ENCODE peak calls at places on chromosomes 13 and 19, in nine cellular contexts. U, W, S, Z, M, L, D, H and J are unnamed samples.

GRCh38 chr13:41837668-41838067 is 123.2 kb downstream of the VWA8 start:
- DNase-seq in S (no peak), W (no peak), Z (no peak), L (no peak), H (no peak), M (no peak), D (no peak), U (no peak), J (no peak)

GRCh38 chr19:12756150-12756883 is 4.7 kb downstream of the BEST2 start:
- DNase-seq in L (no peak), D (no peak), M (no peak), W (no peak), H (no peak), S (no peak), U (peak), Z (no peak), J (no peak)

GRCh38 chr19:19032420-19033175 is 719 bp downstream of the SUGP2 start:
- DNase-seq in M (peak), S (peak), W (peak), U (peak), Z (peak), H (peak), D (peak), L (peak), J (peak)

GRCh38 chr19:35174226-35174625 is 19.7 kb downstream of the FXYD5 start:
- DNase-seq in H (no peak), L (no peak), D (no peak), M (no peak), W (no peak), U (no peak), Z (no peak), S (no peak), J (no peak)

GRCh38 chr19:29668746-29669609 is 3.7 kb downstream of the PLEKHF1 start:
- DNase-seq in W (no peak), Z (no peak), L (no peak), U (peak), M (no peak), S (peak), D (no peak), H (no peak), J (no peak)

GRCh38 chr13:77233159-77233558 is 93.7 kb downstream of the MYCBP2 start:
- DNase-seq in H (no peak), W (no peak), L (no peak), Z (no peak), M (no peak), D (no peak), S (no peak), U (no peak), J (no peak)

GRCh38 chr19:6017576-6017975 is 39.6 kb upstream of the RANBP3 start:
- DNase-seq in L (no peak), H (no peak), Z (no peak), M (no peak), U (peak), W (no peak), S (no peak), D (no peak), J (no peak)

GRCh38 chr19:51094696-51095279 is 12.1 kb upstream of the KLK14 start:
- DNase-seq in H (peak), S (peak), Z (no peak), D (no peak), L (no peak), W (no peak), M (no peak), U (peak), J (peak)

GRCh38 chr13:90315061-90315460 is 1032.4 kb upstream of the MIR17HG start:
- DNase-seq in W (no peak), M (no peak), S (no peak), Z (no peak), H (no peak), D (no peak), U (no peak), L (no peak), J (no peak)

GRCh38 chr19:33804021-33804799 is 7.5 kb downstream of the KCTD15 start:
- DNase-seq in Z (no peak), H (no peak), D (no peak), S (peak), L (no peak), W (no peak), M (no peak), U (peak), J (peak)

GRCh38 chr13:104875008-104875762 is 1660.3 kb downstream of the EFNB2 start:
- DNase-seq in Z (no peak), L (no peak), W (no peak), U (no peak), D (no peak), M (no peak), H (no peak), S (no peak), J (no peak)

GRCh38 chr19:4976412-4977298 is 7.7 kb downstream of the KDM4B start:
- DNase-seq in Z (peak), W (no peak), H (peak), L (no peak), S (peak), M (peak), U (peak), D (peak), J (peak)

GRCh38 chr13:32881792-32882175 is 134.4 kb upstream of the KL start:
- DNase-seq in M (no peak), H (no peak), U (no peak), S (no peak), D (no peak), Z (no peak), L (no peak), W (no peak), J (no peak)

GRCh38 chr13:100235311-100235901 is 146.5 kb downstream of the PCCA start:
- DNase-seq in S (peak), U (peak), M (peak), Z (no peak), H (no peak), D (no peak), L (no peak), W (no peak), J (peak)

GRCh38 chr19:41957838-41958366 is 1.2 kb downstream of the RABAC1 start:
- DNase-seq in Z (peak), S (peak), M (peak), H (peak), U (peak), D (no peak), L (no peak), W (no peak), J (peak)

GRCh38 chr19:51690359-51691121 is 2.6 kb upstream of the SPACA6 start:
- DNase-seq in D (no peak), L (peak), H (peak), M (peak), Z (no peak), W (peak), S (peak), U (peak), J (peak)

GRCh38 chr19:11451942-11452813 is 16.7 kb downstream of the PRKCSH start:
- DNase-seq in H (peak), S (no peak), Z (no peak), M (no peak), L (no peak), D (no peak), W (no peak), U (peak), J (no peak)

GRCh38 chr13:37074703-37075102 is 15.2 kb upstream of the SUPT20H start:
- DNase-seq in D (no peak), Z (no peak), L (no peak), M (peak), H (no peak), U (no peak), S (no peak), W (no peak), J (peak)

GRCh38 chr13:64054306-64054705 is 2638.7 kb upstream of the PCDH20 start:
- DNase-seq in U (no peak), H (no peak), Z (peak), W (no peak), L (no peak), M (no peak), D (no peak), S (no peak), J (no peak)

GRCh38 chr13:46106839-46107371 is 2.1 kb upstream of the CPB2 start:
- DNase-seq in M (no peak), W (no peak), S (no peak), H (no peak), Z (no peak), U (no peak), L (no peak), D (no peak), J (no peak)

GRCh38 chr19:38666662-38667448 is 19.4 kb downstream of the ACTN4 start:
- DNase-seq in S (peak), D (no peak), H (no peak), Z (no peak), W (no peak), U (peak), L (no peak), M (peak), J (peak)

GRCh38 chr19:14150041-14150769 is 13.8 kb upstream of the ASF1B start:
- DNase-seq in S (no peak), D (no peak), W (no peak), H (peak), L (no peak), Z (no peak), U (peak), M (no peak), J (no peak)

GRCh38 chr19:4971424-4971793 is 2.5 kb downstream of the KDM4B start:
- DNase-seq in U (peak), Z (no peak), D (no peak), H (peak), S (peak), L (no peak), M (no peak), W (no peak), J (peak)

GRCh38 chr13:60788156-60788829 is 391.3 kb downstream of the TDRD3 start:
- DNase-seq in L (no peak), S (no peak), H (no peak), U (no peak), Z (no peak), D (no peak), W (no peak), M (no peak), J (no peak)

GRCh38 chr19:43634516-43634876 is 5.2 kb downstream of the CADM4 start:
- DNase-seq in W (no peak), U (no peak), S (no peak), L (no peak), M (no peak), H (no peak), Z (no peak), D (no peak), J (no peak)

GRCh38 chr13:77565635-77566034 is 30.1 kb downstream of the SCEL start:
- DNase-seq in Z (no peak), D (no peak), S (peak), L (no peak), M (peak), W (no peak), U (no peak), H (no peak), J (peak)